ENCODE peak calls at places on chromosome 19, in six cellular contexts. M is A549, G is body of pancreas, K is stomach, H is HCT116, B is adrenal gland. P is an unnamed sample.

GRCh38 chr19:18650468-18651001 is 13.7 kb downstream of the KLHL26 start:
- DNase-seq in M (no peak), G (peak; percentile 42), K (peak; percentile 45), H (no peak), B (peak; percentile 59), P (peak; percentile 64)

GRCh38 chr19:30635026-30635985 is 263.1 kb downstream of the ZNF536 start:
- DNase-seq in M (no peak), G (no peak), K (no peak), H (no peak), B (no peak), P (no peak)

GRCh38 chr19:52535831-52536800 is 8.6 kb downstream of the ZNF808 start:
- DNase-seq in M (no peak), G (peak; percentile 61), K (peak; percentile 74), H (no peak), B (peak; percentile 55), P (peak; percentile 94)

GRCh38 chr19:18401580-18402112 is 4.2 kb upstream of the LRRC25 start:
- DNase-seq in M (peak; percentile 85), G (no peak), K (no peak), H (no peak), B (peak; percentile 81), P (peak; percentile 84)

GRCh38 chr19:7376151-7376852 is 27.6 kb downstream of the ARHGEF18 start:
- DNase-seq in M (no peak), G (no peak), K (no peak), H (no peak), B (no peak), P (no peak)

GRCh38 chr19:3061214-3062161 is 807 bp downstream of the TLE5 start:
- DNase-seq in M (no peak), G (no peak), K (peak; percentile 52), H (no peak), B (peak; percentile 51), P (peak; percentile 63)

GRCh38 chr19:38679839-38680238 is 32.4 kb downstream of the ACTN4 start:
- DNase-seq in M (peak; percentile 88), G (no peak), K (no peak), H (no peak), B (no peak), P (no peak)

GRCh38 chr19:46863818-46864629 is 3.2 kb downstream of the ARHGAP35 start:
- DNase-seq in M (no peak), G (no peak), K (peak; percentile 39), H (no peak), B (no peak), P (peak; percentile 16)

GRCh38 chr19:2034729-2035589 is 16.1 kb downstream of the MKNK2 start:
- DNase-seq in M (peak; percentile 61), G (peak; percentile 67), K (peak; percentile 89), H (peak; percentile 87), B (peak; percentile 74), P (peak; percentile 67)

GRCh38 chr19:1855828-1856255 is 7.5 kb downstream of the KLF16 start:
- DNase-seq in M (no peak), G (no peak), K (no peak), H (no peak), B (no peak), P (no peak)

GRCh38 chr19:8194528-8195275 is 14.5 kb upstream of the CERS4 start:
- DNase-seq in M (no peak), G (no peak), K (peak; percentile 35), H (no peak), B (no peak), P (no peak)

GRCh38 chr19:17205237-17206140 is 9.7 kb upstream of the USE1 start:
- DNase-seq in M (peak; percentile 72), G (peak; percentile 82), K (peak; percentile 84), H (no peak), B (peak; percentile 63), P (peak; percentile 67)

GRCh38 chr19:16496613-16496983 is 404 bp downstream of the C19orf44 start:
- DNase-seq in M (no peak), G (no peak), K (peak; percentile 31), H (no peak), B (peak; percentile 62), P (peak; percentile 43)

GRCh38 chr19:7852851-7853759 is 21.1 kb downstream of the PRR36 start:
- DNase-seq in M (peak; percentile 75), G (peak; percentile 95), K (peak; percentile 87), H (peak; percentile 85), B (peak; percentile 94), P (peak; percentile 81)

GRCh38 chr19:18439025-18439909 is 1.3 kb upstream of the ISYNA1 start:
- DNase-seq in M (no peak), G (peak; percentile 56), K (peak; percentile 58), H (no peak), B (peak; percentile 90), P (peak; percentile 82)

DNA sequence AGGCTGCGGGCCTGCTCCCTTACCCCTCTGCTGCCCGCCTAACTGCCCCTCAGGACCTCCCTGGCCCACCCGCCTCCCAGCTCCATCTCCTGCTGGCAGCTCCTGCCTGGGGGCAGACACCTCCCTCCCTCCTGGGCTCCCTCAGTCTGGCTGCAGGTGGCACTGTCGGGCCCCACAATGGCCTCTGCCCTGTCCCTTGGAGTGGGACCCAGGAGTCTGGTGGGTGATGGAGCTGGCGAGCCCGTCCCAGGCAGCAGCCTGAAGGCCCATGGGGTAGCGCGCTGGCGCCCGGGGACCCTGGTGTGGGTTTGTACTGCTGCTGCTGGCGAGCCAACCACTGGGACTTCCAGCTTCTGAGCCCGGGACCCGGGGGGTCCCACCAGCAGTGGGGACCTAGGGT is 83.6 kb downstream of the KDM4B start:
- DNase-seq in M (no peak), G (no peak), K (no peak), H (no peak), B (no peak), P (no peak)
- TF ChIP-seq CTCF in M (peak; percentile 9), G (no peak), K (no peak), H (peak; percentile 10), B (no peak), P (peak; percentile 10)

GRCh38 chr19:13838943-13839192 is 38.1 kb upstream of the NANOS3 start:
- DNase-seq in M (no peak), G (no peak), K (no peak), H (no peak), B (no peak), P (no peak)

GRCh38 chr19:13840751-13841338 is 36.1 kb upstream of the NANOS3 start:
- DNase-seq in M (no peak), G (no peak), K (no peak), H (no peak), B (no peak), P (no peak)

GRCh38 chr19:13838071-13838942 is 38.6 kb upstream of the NANOS3 start:
- DNase-seq in M (no peak), G (no peak), K (no peak), H (no peak), B (no peak), P (no peak)

GRCh38 chr19:13839938-13840750 is 36.8 kb upstream of the NANOS3 start:
- DNase-seq in M (peak; percentile 66), G (peak; percentile 21), K (peak; percentile 75), H (no peak), B (peak; percentile 50), P (no peak)

DNA sequence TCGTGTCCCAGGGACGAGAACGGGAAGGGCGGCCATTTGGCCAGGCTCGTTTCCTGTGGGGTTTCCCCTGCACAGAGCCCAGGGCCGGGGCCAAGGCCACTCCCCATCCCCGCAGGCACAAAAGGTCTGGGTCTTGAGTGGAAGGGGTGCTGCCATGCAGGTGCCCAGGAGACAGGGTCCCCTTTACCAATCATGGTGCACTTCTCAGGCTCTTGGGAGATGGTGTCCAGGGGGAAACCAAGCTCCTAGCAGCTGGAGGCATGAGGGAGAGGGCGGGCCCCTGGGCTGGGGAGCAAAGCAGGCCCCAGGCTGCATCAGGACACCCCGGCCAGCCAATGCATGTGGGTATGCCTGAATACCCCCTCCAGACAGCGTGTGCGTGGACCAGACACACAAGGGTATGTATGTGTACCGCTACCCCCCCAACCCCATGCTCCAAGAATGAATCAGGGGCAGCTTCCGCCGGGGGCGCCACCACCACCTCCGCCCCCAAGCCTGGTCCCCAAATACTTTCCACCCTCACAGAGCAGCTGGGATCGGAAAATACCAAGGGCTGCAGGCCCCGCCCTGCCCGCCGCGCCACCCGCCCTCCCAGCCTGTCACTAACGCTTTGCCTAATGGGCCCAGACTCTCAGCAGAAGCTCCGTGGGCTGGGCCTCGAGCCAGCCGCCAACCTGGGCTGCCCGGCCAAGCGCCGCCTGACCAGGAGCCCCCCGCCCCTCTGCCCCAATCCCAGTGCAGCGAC is 37.6 kb upstream of the NANOS3 start:
- DNase-seq in M (peak; percentile 57), G (peak; percentile 62), K (peak; percentile 89), H (no peak), B (peak; percentile 88), P (peak; percentile 79)
- H3K4me3 ChIP-seq in M (peak overlapping the region; percentile 95), G (no peak overlapping the region), K (peak overlapping the region; percentile 95), H (peak overlapping the region; percentile 91), B (peak overlapping the region; percentile 2), P (peak overlapping the region; percentile 86)

DNA sequence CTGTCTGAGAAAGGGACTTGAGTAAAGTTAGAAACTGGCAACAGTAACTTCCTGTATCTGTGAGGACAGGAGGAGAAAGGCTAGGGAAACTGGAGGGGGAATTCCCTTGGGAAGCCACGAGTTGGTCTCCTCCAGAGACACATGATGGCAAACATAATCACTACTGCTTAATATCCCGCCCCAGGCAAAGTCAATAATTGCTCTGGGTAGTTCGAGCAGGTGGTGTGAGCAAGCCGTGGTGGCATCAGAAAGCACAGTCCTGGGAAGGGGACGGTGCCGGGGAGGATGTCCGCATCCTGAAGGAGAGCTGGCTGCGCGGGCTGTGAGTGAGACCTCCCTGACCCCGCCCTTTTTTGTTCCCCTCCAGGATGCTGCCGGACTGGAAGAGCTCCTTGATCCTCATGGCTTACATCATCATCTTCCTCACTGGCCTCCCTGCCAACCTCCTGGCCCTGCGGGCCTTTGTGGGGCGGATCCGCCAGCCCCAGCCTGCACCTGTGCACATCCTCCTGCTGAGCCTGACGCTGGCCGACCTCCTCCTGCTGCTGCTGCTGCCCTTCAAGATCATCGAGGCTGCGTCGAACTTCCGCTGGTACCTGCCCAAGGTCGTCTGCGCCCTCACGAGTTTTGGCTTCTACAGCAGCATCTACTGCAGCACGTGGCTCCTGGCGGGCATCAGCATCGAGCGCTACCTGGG is 1.4 kb downstream of the FFAR2 start:
- DNase-seq in M (no peak), G (no peak), K (peak; percentile 38), H (no peak), B (no peak), P (no peak)
- TF ChIP-seq POLR2A in M (no peak), G (no peak), K (no peak), H (no peak), B (no peak), P (no peak)

GRCh38 chr19:35135389-35135909 is 590 bp upstream of the LGI4 start:
- DNase-seq in M (peak; percentile 81), G (peak; percentile 81), K (peak; percentile 82), H (peak; percentile 51), B (peak; percentile 54), P (peak; percentile 81)
- TF ChIP-seq CTCF in M (peak; percentile 95), G (peak; percentile 83), K (no peak), H (peak; percentile 88), B (peak; percentile 81), P (peak; percentile 84)

DNA sequence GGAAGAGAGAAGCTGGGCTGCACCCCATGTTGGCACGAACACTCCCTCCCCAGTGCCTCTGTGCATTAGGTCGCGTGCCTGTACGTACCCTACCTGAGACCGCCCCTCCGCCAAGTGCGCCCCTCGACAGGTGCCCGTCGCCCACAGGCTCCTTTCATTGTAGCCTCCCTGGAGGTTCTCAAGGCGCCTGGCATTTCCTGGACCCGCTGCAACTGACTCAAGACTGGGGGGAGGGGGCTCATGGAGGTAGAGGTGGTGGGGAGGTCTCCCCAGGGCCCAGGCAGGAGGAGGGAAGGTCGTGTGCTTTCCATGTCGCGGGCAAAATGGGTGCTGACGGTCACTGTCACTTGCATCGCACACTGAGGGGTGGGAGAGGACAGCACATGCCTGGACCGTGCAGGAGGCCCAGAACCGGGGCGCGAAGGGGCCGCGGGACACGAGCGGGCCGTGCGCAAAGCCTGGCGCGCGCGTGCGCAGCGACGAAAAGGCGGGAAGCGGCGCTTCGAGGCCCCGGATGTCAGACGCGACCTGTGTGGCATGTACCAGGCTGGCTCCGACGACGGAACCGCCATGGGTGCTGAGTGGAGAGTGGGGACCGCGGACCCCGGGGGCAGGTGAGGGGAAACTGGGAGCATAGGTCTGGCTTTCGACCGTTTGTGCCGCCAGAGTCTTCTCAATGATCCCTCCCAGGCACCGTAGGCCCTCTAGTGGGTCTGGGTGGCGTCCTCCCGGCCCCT is 16.5 kb downstream of the NFIX start:
- DNase-seq in M (no peak), G (no peak), K (no peak), H (no peak), B (no peak), P (peak; percentile 59)
- H3K4me3 ChIP-seq in M (no peak overlapping the region), G (no peak overlapping the region), K (no peak overlapping the region), H (no peak overlapping the region), B (no peak overlapping the region), P (peak overlapping the region; percentile 55)